ENCODE peak calls at places on chromosomes 1 and 21, in nine cellular contexts. D is prostate gland, B is fibroblast of pulmonary artery, R is fibroblast of lung, N is tibial nerve, S is breast epithelium, H is AG09309, M is right atrium auricular region, X is cardiac fibroblast. Q is an unnamed sample.

GRCh38 chr1:210695041-210695440 is 366.3 kb downstream of the HHAT start:
- DNase-seq in D (no peak), B (no peak), R (no peak), N (no peak), S (no peak), H (no peak), M (no peak), X (no peak), Q (no peak)

GRCh38 chr1:38141483-38141882 is 94.9 kb upstream of the POU3F1 start:
- DNase-seq in D (no peak), B (no peak), R (no peak), N (no peak), S (no peak), H (no peak), M (no peak), X (no peak), Q (no peak)

GRCh38 chr1:215043405-215043804 is 39.1 kb upstream of the KCNK2 start:
- DNase-seq in D (no peak), B (no peak), R (no peak), N (no peak), S (no peak), H (no peak), M (no peak), X (no peak), Q (no peak)

GRCh38 chr1:173603056-173603591 is at the start of gene SLC9C2:
- DNase-seq in D (no peak), B (peak), R (peak), N (no peak), S (no peak), H (no peak), M (no peak), X (peak), Q (no peak)

GRCh38 chr1:43067233-43067745 is 104.8 kb downstream of the EBNA1BP2 start:
- DNase-seq in D (no peak), B (no peak), R (no peak), N (no peak), S (no peak), H (no peak), M (no peak), X (no peak), Q (no peak)

GRCh38 chr1:163410073-163410522 is 88.3 kb downstream of the NUF2 start:
- DNase-seq in D (peak), B (peak), R (peak), N (no peak), S (no peak), H (peak), M (no peak), X (peak), Q (no peak)

GRCh38 chr1:215957692-215958091 is 390.6 kb downstream of the KCTD3 start:
- DNase-seq in D (no peak), B (peak), R (peak), N (no peak), S (no peak), H (no peak), M (no peak), X (peak), Q (no peak)

GRCh38 chr1:85091647-85092295 is 43.5 kb upstream of the MCOLN3 start:
- DNase-seq in D (no peak), B (no peak), R (no peak), N (no peak), S (no peak), H (no peak), M (no peak), X (peak), Q (no peak)

GRCh38 chr1:10794724-10795304 is 1.6 kb downstream of the CASZ1 start:
- DNase-seq in D (no peak), B (no peak), R (no peak), N (no peak), S (no peak), H (no peak), M (no peak), X (no peak), Q (no peak)

GRCh38 chr1:67958472-67958871 is 92.0 kb downstream of the DIRAS3 start:
- DNase-seq in D (no peak), B (no peak), R (no peak), N (no peak), S (no peak), H (no peak), M (no peak), X (no peak), Q (no peak)

GRCh38 chr1:36890776-36891175 is 143.5 kb downstream of the GRIK3 start:
- DNase-seq in D (peak), B (no peak), R (no peak), N (no peak), S (no peak), H (no peak), M (peak), X (no peak), Q (no peak)

GRCh38 chr1:226407199-226407496 is 745 bp downstream of the PARP1 start:
- DNase-seq in D (no peak), B (no peak), R (no peak), N (no peak), S (no peak), H (no peak), M (no peak), X (no peak), Q (no peak)

GRCh38 chr1:226409392-226409791 is 1.5 kb upstream of the PARP1 start:
- DNase-seq in D (no peak), B (no peak), R (no peak), N (no peak), S (no peak), H (no peak), M (no peak), X (no peak), Q (no peak)

GRCh38 chr1:226408285-226409184 is 642 bp upstream of the PARP1 start:
- DNase-seq in D (no peak), B (no peak), R (no peak), N (no peak), S (peak), H (no peak), M (no peak), X (no peak), Q (no peak)

GRCh38 chr1:226406401-226406881 is 1.5 kb downstream of the PARP1 start:
- DNase-seq in D (peak), B (peak), R (peak), N (no peak), S (no peak), H (no peak), M (no peak), X (no peak), Q (no peak)

GRCh38 chr1:226407497-226408284 is at the start of gene PARP1:
- DNase-seq in D (peak), B (peak), R (peak), N (peak), S (peak), H (peak), M (peak), X (peak), Q (peak)
- TF ChIP-seq CTCF in D (peak), B (peak), R (peak), N (peak), S (peak), H (peak), M (peak), X (no peak), Q (peak)

DNA sequence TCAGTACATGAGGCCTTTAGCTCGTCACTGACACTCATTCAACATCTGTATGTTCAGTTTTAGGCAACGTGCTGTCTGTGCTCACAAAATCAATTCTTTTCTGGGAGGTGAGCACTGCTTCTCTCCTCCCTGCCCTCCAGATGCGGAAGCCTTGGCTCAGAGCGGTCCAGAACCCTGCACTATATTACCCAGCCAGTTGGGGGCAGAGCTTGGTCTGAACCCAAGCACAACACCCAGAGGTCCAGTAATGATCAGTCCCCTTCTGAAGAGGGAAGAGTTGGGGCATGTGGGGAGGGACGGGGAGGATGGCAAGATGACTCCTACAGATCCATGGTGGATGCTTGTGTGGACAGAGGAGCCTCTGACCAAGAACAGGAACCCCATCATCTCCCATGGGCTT is 5.6 kb upstream of the DSCAM start:
- DNase-seq in D (no peak), B (no peak), R (no peak), N (no peak), S (no peak), H (no peak), M (no peak), X (no peak), Q (no peak)
- TF ChIP-seq CTCF in D (no peak), B (no peak), R (no peak), N (no peak), S (no peak), H (no peak), M (no peak), X (no peak), Q (no peak)

DNA sequence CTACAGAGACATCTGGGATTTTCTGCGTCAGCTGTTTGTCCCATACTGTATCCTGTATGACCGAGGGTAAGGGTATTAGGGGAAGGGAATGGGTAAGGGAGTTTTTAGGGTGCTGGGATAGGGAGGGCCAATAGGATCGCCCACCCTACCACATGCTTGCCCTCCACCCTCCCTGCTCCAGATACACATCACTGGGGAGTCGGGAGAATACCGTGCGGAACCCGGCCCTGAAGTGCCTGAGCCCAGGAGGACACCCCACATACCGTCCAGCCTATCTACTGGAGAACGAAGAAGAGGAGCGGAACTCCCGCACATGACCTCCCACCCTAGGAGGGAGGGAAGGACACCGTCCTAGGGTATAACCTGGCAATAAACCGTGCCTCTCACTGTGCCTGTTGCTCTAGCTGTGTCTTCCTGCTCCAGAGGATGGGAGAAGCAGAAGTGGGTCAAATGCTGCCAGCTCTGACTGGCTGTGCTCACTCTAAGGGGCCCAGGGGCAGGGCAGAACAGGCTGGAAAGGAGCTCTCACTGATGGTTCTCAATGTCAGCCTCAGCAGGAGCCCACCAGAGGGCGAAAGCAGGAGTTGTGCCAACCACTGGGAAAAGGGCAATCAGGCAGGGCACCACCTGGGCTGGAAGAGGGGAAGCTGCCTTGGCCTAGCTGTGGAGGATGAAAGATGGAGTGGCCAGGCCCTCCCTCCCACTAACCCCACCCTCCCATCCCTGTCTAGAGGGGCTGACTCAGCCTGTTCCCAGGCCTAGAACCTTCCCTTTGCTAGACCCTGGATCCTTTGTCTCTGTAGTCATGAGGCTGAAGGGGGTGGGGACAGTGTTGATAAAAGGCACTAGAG is 440 bp upstream of the LENEP start:
- DNase-seq in D (no peak), B (peak), R (peak), N (no peak), S (no peak), H (no peak), M (no peak), X (peak), Q (no peak)
- TF ChIP-seq CTCF in D (no peak), B (peak), R (peak), N (no peak), S (no peak), H (peak), M (no peak), X (no peak), Q (peak)

DNA sequence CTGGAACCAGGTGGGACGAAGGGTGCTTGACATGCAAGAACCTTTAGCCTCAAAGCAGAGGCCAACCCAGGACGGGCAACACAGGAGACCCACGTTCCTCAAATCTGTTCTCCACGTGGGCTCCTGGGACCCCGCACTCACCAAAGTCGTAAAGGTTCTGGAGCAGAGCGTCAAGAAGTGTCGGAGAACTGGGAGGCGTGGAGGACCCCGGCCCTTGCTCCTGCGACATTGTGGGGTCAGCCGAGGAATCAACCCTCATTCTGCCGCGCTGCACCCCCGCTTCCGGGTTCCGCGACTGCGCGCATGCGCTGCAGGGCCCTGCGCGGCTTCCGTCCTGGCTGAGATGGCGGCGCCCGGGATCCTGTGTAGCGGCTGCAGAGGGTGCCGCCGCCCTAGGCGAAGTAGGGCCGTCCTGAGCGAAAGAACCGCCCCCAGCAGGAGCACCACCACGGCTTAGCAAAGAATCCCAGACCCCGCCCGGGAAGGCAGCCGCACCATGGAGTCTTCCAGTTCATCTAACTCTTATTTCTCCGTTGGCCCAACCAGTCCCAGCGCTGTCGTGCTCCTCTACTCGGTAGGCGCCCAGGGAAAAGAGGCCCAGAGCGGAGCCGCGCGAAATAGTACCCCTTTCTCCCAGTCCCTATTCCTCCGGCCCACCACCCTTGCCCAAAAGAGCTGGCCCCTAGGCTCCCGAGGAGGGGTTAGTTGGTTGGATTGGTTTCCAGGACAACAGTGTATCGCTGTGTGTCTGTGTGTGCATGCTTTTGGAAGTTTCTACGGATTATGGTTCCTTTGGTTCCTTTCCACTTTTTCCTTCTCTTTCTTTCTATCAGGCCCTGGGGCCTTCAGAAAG is at the start of gene GNPAT:
- DNase-seq in D (peak), B (peak), R (peak), N (peak), S (peak), H (peak), M (peak), X (peak), Q (peak)
- TF ChIP-seq CTCF in D (peak), B (no peak), R (no peak), N (no peak), S (no peak), H (peak), M (no peak), X (no peak), Q (no peak)

DNA sequence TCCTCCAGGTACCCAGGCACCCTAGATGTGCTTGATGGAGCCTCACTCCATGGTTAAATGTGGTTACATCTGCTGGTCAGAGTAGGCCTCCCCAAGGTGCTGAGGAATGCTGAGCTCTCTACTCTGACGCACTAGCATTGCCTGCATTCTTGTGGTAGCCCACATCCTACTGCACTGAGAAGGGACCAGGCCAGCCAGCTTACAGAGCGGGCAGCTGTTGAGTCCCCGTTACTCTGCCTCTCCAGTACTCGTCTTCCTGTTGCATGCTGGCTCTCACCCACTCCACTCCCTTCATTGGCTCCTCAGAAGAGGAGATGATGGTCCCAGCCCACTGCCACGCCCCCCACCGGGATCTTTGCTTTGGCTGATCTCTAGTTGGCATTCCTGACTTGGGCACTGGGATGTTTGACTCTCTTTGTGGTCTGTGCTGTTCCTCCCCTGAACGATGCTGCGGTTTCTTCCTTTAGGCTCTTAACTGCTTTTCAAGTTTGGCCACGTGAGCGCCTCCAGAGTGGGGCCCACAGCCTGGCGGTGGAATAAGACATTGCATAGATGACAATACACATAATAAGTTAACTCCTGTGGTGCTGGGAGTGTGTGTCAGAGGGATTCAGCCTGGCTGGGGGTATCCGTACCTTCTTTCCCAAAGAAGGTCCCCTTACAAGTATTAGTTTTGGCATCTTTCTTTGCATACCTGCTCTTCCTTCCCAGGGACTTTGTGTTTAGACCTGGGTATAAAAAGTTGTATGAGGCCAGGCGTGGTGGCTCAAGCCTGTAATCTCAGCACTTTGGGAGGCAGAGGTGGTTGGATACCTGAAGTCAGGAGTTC is 18.6 kb downstream of the AZIN2 start:
- DNase-seq in D (peak), B (peak), R (peak), N (peak), S (peak), H (peak), M (no peak), X (peak), Q (no peak)
- TF ChIP-seq CTCF in D (no peak), B (peak), R (peak), N (no peak), S (peak), H (peak), M (no peak), X (peak), Q (no peak)

GRCh38 chr21:32356874-32357395 is 35.9 kb downstream of the URB1 start:
- DNase-seq in D (no peak), B (no peak), R (no peak), N (no peak), S (no peak), H (no peak), M (no peak), X (no peak), Q (no peak)

GRCh38 chr21:32364801-32365200 is 28.0 kb downstream of the URB1 start:
- DNase-seq in D (no peak), B (no peak), R (no peak), N (no peak), S (no peak), H (no peak), M (no peak), X (no peak), Q (no peak)

GRCh38 chr21:32364387-32364786 is 28.4 kb downstream of the URB1 start:
- DNase-seq in D (peak), B (no peak), R (peak), N (peak), S (peak), H (no peak), M (no peak), X (no peak), Q (no peak)

GRCh38 chr21:32360401-32360981 is 32.3 kb downstream of the URB1 start:
- DNase-seq in D (peak), B (no peak), R (no peak), N (no peak), S (no peak), H (no peak), M (no peak), X (no peak), Q (no peak)

DNA sequence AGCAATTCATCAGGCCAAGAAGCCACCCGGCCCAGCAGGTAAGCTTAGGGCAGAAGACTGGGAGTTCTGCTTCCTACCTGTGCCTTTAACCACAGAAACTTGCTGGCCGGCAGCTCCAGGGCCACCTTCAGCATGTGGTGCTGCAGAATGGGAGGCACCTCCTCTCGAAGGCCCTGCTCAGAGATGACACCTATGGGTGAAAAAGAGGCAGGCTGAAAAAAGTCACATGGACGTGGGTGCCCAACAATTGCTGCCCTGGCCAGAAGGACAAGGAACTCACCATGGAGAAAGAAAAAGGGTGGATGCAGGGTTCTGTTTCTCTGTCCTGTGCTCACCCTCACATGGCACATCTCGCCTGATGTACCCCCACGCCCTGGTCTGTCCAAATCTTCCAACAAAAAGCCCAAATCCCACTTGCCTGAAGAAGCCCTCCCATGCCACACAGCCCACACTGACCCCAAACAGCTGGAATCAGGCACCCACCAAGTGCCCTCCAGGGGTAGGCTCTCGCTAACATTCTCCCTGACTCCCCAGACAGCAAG is 33.0 kb downstream of the URB1 start:
- DNase-seq in D (no peak), B (peak), R (no peak), N (no peak), S (no peak), H (no peak), M (no peak), X (no peak), Q (no peak)
- TF ChIP-seq CTCF in D (peak), B (peak), R (peak), N (no peak), S (no peak), H (peak), M (no peak), X (peak), Q (no peak)

DNA sequence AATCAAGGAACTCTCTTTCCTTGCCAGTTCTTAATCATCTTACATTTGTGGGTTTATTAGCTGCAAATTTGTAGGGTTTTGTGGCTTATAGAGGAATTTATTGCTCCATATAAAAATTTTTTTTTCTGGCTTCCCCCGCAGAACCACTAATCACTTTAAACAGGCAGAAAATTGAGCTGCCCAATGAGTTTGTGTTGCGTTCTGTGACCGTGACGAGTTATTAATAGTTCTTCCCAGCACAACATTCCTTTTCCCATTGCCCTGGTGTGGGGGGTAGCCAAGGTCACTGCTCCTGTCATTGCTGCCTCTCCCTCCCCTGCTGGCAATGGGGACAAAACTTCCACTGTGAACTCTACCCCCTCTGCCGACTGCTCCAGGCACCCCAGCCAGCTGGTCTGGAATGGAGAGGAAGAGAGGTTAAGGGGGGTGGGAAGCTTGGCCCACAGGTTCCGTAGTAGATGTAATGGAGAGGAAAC is 55.1 kb downstream of the UBE2T start:
- DNase-seq in D (no peak), B (peak), R (peak), N (no peak), S (no peak), H (no peak), M (no peak), X (peak), Q (no peak)
- TF ChIP-seq CTCF in D (no peak), B (no peak), R (peak), N (no peak), S (no peak), H (no peak), M (no peak), X (no peak), Q (no peak)

Q was measured in D721Med.